ENCODE peak calls at places on chromosomes 5 and 9, in seven cellular contexts. One of them, this sample, is unnamed.

GRCh38 chr9:89375181-89375760 is 57.0 kb downstream of the SECISBP2 start:
- DNase-seq in NCI-H2171 treated with DMSO at 0.1 percent for 48 hours: no peak
- DNase-seq in fibroblast of gingiva: no peak
- DNase-seq in spleen: peak; percentile 86
- DNase-seq in sigmoid colon: no peak
- DNase-seq in mesenteric fat pad: no peak
- DNase-seq in GM20000: peak; percentile 83
- DNase-seq in this sample: peak; percentile 73

GRCh38 chr5:8060235-8061139 is 191.5 kb downstream of the MTRR start:
- DNase-seq in NCI-H2171 treated with DMSO at 0.1 percent for 48 hours: no peak
- DNase-seq in fibroblast of gingiva: no peak
- DNase-seq in spleen: peak; percentile 73
- DNase-seq in sigmoid colon: no peak
- DNase-seq in mesenteric fat pad: no peak
- DNase-seq in GM20000: no peak
- DNase-seq in this sample: no peak

GRCh38 chr9:127626752-127627493 is 14.8 kb downstream of the STXBP1 start:
- DNase-seq in NCI-H2171 treated with DMSO at 0.1 percent for 48 hours: no peak
- DNase-seq in fibroblast of gingiva: no peak
- DNase-seq in spleen: no peak
- DNase-seq in sigmoid colon: no peak
- DNase-seq in mesenteric fat pad: no peak
- DNase-seq in GM20000: no peak
- DNase-seq in this sample: no peak

GRCh38 chr9:1400983-1401382 is 350.8 kb downstream of the DMRT2 start:
- DNase-seq in NCI-H2171 treated with DMSO at 0.1 percent for 48 hours: peak; percentile 29
- DNase-seq in fibroblast of gingiva: no peak
- DNase-seq in spleen: no peak
- DNase-seq in sigmoid colon: no peak
- DNase-seq in mesenteric fat pad: no peak
- DNase-seq in GM20000: no peak
- DNase-seq in this sample: no peak

GRCh38 chr9:20205821-20206220 is 416.5 kb downstream of the MLLT3 start:
- DNase-seq in NCI-H2171 treated with DMSO at 0.1 percent for 48 hours: no peak
- DNase-seq in fibroblast of gingiva: peak; percentile 31
- DNase-seq in spleen: no peak
- DNase-seq in sigmoid colon: no peak
- DNase-seq in mesenteric fat pad: no peak
- DNase-seq in GM20000: no peak
- DNase-seq in this sample: no peak

GRCh38 chr5:8473827-8474568 is 605.0 kb downstream of the MTRR start:
- DNase-seq in NCI-H2171 treated with DMSO at 0.1 percent for 48 hours: no peak
- DNase-seq in fibroblast of gingiva: no peak
- DNase-seq in spleen: no peak
- DNase-seq in sigmoid colon: no peak
- DNase-seq in mesenteric fat pad: no peak
- DNase-seq in GM20000: no peak
- DNase-seq in this sample: no peak

GRCh38 chr5:142364251-142365145 is 39.7 kb upstream of the SPRY4 start:
- DNase-seq in NCI-H2171 treated with DMSO at 0.1 percent for 48 hours: peak; percentile 51
- DNase-seq in fibroblast of gingiva: no peak
- DNase-seq in spleen: peak; percentile 82
- DNase-seq in sigmoid colon: peak; percentile 82
- DNase-seq in mesenteric fat pad: peak; percentile 87
- DNase-seq in GM20000: no peak
- DNase-seq in this sample: no peak

GRCh38 chr9:94096819-94097577 is 12.7 kb downstream of the PTPDC1 start:
- DNase-seq in NCI-H2171 treated with DMSO at 0.1 percent for 48 hours: no peak
- DNase-seq in fibroblast of gingiva: no peak
- DNase-seq in spleen: no peak
- DNase-seq in sigmoid colon: no peak
- DNase-seq in mesenteric fat pad: no peak
- DNase-seq in GM20000: no peak
- DNase-seq in this sample: no peak

GRCh38 chr9:38024036-38024681 is 44.9 kb downstream of the SHB start:
- DNase-seq in NCI-H2171 treated with DMSO at 0.1 percent for 48 hours: peak; percentile 1
- DNase-seq in fibroblast of gingiva: peak; percentile 76
- DNase-seq in spleen: no peak
- DNase-seq in sigmoid colon: peak; percentile 92
- DNase-seq in mesenteric fat pad: no peak
- DNase-seq in GM20000: no peak
- DNase-seq in this sample: no peak

GRCh38 chr9:110027624-110028023 is 180.3 kb downstream of the C9orf152 start:
- DNase-seq in NCI-H2171 treated with DMSO at 0.1 percent for 48 hours: no peak
- DNase-seq in fibroblast of gingiva: peak; percentile 87
- DNase-seq in spleen: no peak
- DNase-seq in sigmoid colon: no peak
- DNase-seq in mesenteric fat pad: no peak
- DNase-seq in GM20000: no peak
- DNase-seq in this sample: no peak

GRCh38 chr5:79512692-79513518 is 1.0 kb downstream of the HOMER1 start:
- DNase-seq in NCI-H2171 treated with DMSO at 0.1 percent for 48 hours: peak; percentile 43
- DNase-seq in fibroblast of gingiva: no peak
- DNase-seq in spleen: no peak
- DNase-seq in sigmoid colon: no peak
- DNase-seq in mesenteric fat pad: no peak
- DNase-seq in GM20000: peak; percentile 31
- DNase-seq in this sample: no peak

GRCh38 chr5:95317687-95318086 is 32.8 kb upstream of the MCTP1 start:
- DNase-seq in NCI-H2171 treated with DMSO at 0.1 percent for 48 hours: no peak
- DNase-seq in fibroblast of gingiva: no peak
- DNase-seq in spleen: no peak
- DNase-seq in sigmoid colon: no peak
- DNase-seq in mesenteric fat pad: no peak
- DNase-seq in GM20000: no peak
- DNase-seq in this sample: no peak

GRCh38 chr9:34446468-34446891 is 11.9 kb downstream of the FAM219A start:
- DNase-seq in NCI-H2171 treated with DMSO at 0.1 percent for 48 hours: no peak
- DNase-seq in fibroblast of gingiva: no peak
- DNase-seq in spleen: no peak
- DNase-seq in sigmoid colon: no peak
- DNase-seq in mesenteric fat pad: no peak
- DNase-seq in GM20000: no peak
- DNase-seq in this sample: no peak

GRCh38 chr9:95817205-95817604 is 58.3 kb upstream of the ERCC6L2 start:
- DNase-seq in NCI-H2171 treated with DMSO at 0.1 percent for 48 hours: no peak
- DNase-seq in fibroblast of gingiva: no peak
- DNase-seq in spleen: no peak
- DNase-seq in sigmoid colon: no peak
- DNase-seq in mesenteric fat pad: no peak
- DNase-seq in GM20000: no peak
- DNase-seq in this sample: no peak

GRCh38 chr5:72587909-72588308 is 80.7 kb upstream of the ZNF366 start:
- DNase-seq in NCI-H2171 treated with DMSO at 0.1 percent for 48 hours: no peak
- DNase-seq in fibroblast of gingiva: no peak
- DNase-seq in spleen: no peak
- DNase-seq in sigmoid colon: no peak
- DNase-seq in mesenteric fat pad: no peak
- DNase-seq in GM20000: no peak
- DNase-seq in this sample: no peak

GRCh38 chr9:89888677-89889076 is 283.9 kb downstream of the GADD45G start:
- DNase-seq in NCI-H2171 treated with DMSO at 0.1 percent for 48 hours: no peak
- DNase-seq in fibroblast of gingiva: no peak
- DNase-seq in spleen: peak; percentile 17
- DNase-seq in sigmoid colon: no peak
- DNase-seq in mesenteric fat pad: no peak
- DNase-seq in GM20000: no peak
- DNase-seq in this sample: peak; percentile 14

GRCh38 chr5:72325566-72326297 is 5.6 kb downstream of the PTCD2 start:
- DNase-seq in NCI-H2171 treated with DMSO at 0.1 percent for 48 hours: no peak
- DNase-seq in fibroblast of gingiva: peak; percentile 56
- DNase-seq in spleen: no peak
- DNase-seq in sigmoid colon: no peak
- DNase-seq in mesenteric fat pad: no peak
- DNase-seq in GM20000: no peak
- DNase-seq in this sample: no peak

GRCh38 chr9:114493521-114494184 is 11.6 kb downstream of the WHRN start:
- DNase-seq in NCI-H2171 treated with DMSO at 0.1 percent for 48 hours: no peak
- DNase-seq in fibroblast of gingiva: no peak
- DNase-seq in spleen: no peak
- DNase-seq in sigmoid colon: no peak
- DNase-seq in mesenteric fat pad: no peak
- DNase-seq in GM20000: no peak
- DNase-seq in this sample: no peak

GRCh38 chr9:132578367-132578932 is 4.0 kb upstream of the BARHL1 start:
- DNase-seq in NCI-H2171 treated with DMSO at 0.1 percent for 48 hours: no peak
- DNase-seq in fibroblast of gingiva: no peak
- DNase-seq in spleen: peak; percentile 35
- DNase-seq in sigmoid colon: no peak
- DNase-seq in mesenteric fat pad: no peak
- DNase-seq in GM20000: no peak
- DNase-seq in this sample: no peak

GRCh38 chr9:132588501-132589147 is 6.2 kb downstream of the BARHL1 start:
- DNase-seq in NCI-H2171 treated with DMSO at 0.1 percent for 48 hours: no peak
- DNase-seq in fibroblast of gingiva: no peak
- DNase-seq in spleen: no peak
- DNase-seq in sigmoid colon: no peak
- DNase-seq in mesenteric fat pad: no peak
- DNase-seq in GM20000: no peak
- DNase-seq in this sample: no peak

GRCh38 chr5:108381034-108381954 is 604 bp downstream of the FBXL17 start:
- DNase-seq in NCI-H2171 treated with DMSO at 0.1 percent for 48 hours: peak; percentile 32
- DNase-seq in fibroblast of gingiva: peak; percentile 73
- DNase-seq in spleen: peak; percentile 98
- DNase-seq in sigmoid colon: peak; percentile 83
- DNase-seq in mesenteric fat pad: peak; percentile 92
- DNase-seq in GM20000: peak; percentile 84
- DNase-seq in this sample: peak; percentile 79

GRCh38 chr5:81428446-81428845 is 34.5 kb upstream of the ACOT12 start:
- DNase-seq in NCI-H2171 treated with DMSO at 0.1 percent for 48 hours: no peak
- DNase-seq in fibroblast of gingiva: peak; percentile 65
- DNase-seq in spleen: no peak
- DNase-seq in sigmoid colon: no peak
- DNase-seq in mesenteric fat pad: no peak
- DNase-seq in GM20000: no peak
- DNase-seq in this sample: no peak

GRCh38 chr9:116074658-116075057 is 78.9 kb upstream of the PAPPA start:
- DNase-seq in NCI-H2171 treated with DMSO at 0.1 percent for 48 hours: no peak
- DNase-seq in fibroblast of gingiva: no peak
- DNase-seq in spleen: no peak
- DNase-seq in sigmoid colon: no peak
- DNase-seq in mesenteric fat pad: no peak
- DNase-seq in GM20000: no peak
- DNase-seq in this sample: no peak

GRCh38 chr9:125633116-125633743 is 73.8 kb downstream of the MAPKAP1 start:
- DNase-seq in NCI-H2171 treated with DMSO at 0.1 percent for 48 hours: no peak
- DNase-seq in fibroblast of gingiva: no peak
- DNase-seq in spleen: no peak
- DNase-seq in sigmoid colon: no peak
- DNase-seq in mesenteric fat pad: no peak
- DNase-seq in GM20000: no peak
- DNase-seq in this sample: no peak

GRCh38 chr9:97807681-97808080 is 45.3 kb upstream of the FOXE1 start:
- DNase-seq in NCI-H2171 treated with DMSO at 0.1 percent for 48 hours: no peak
- DNase-seq in fibroblast of gingiva: no peak
- DNase-seq in spleen: no peak
- DNase-seq in sigmoid colon: no peak
- DNase-seq in mesenteric fat pad: no peak
- DNase-seq in GM20000: no peak
- DNase-seq in this sample: no peak

GRCh38 chr9:30235068-30235467 is 2149.4 kb upstream of the ACO1 start:
- DNase-seq in NCI-H2171 treated with DMSO at 0.1 percent for 48 hours: no peak
- DNase-seq in fibroblast of gingiva: no peak
- DNase-seq in spleen: no peak
- DNase-seq in sigmoid colon: no peak
- DNase-seq in mesenteric fat pad: no peak
- DNase-seq in GM20000: no peak
- DNase-seq in this sample: no peak

GRCh38 chr9:124873664-124874063 is 11.7 kb downstream of the ARPC5L start:
- DNase-seq in NCI-H2171 treated with DMSO at 0.1 percent for 48 hours: no peak
- DNase-seq in fibroblast of gingiva: no peak
- DNase-seq in spleen: no peak
- DNase-seq in sigmoid colon: no peak
- DNase-seq in mesenteric fat pad: no peak
- DNase-seq in GM20000: no peak
- DNase-seq in this sample: no peak

GRCh38 chr9:36161187-36161586 is 8.0 kb upstream of the CCIN start:
- DNase-seq in NCI-H2171 treated with DMSO at 0.1 percent for 48 hours: no peak
- DNase-seq in fibroblast of gingiva: no peak
- DNase-seq in spleen: peak; percentile 2
- DNase-seq in sigmoid colon: no peak
- DNase-seq in mesenteric fat pad: no peak
- DNase-seq in GM20000: no peak
- DNase-seq in this sample: no peak

GRCh38 chr9:135702002-135702721 is at the start of gene KCNT1:
- DNase-seq in NCI-H2171 treated with DMSO at 0.1 percent for 48 hours: peak; percentile 69
- DNase-seq in fibroblast of gingiva: no peak
- DNase-seq in spleen: no peak
- DNase-seq in sigmoid colon: no peak
- DNase-seq in mesenteric fat pad: no peak
- DNase-seq in GM20000: peak; percentile 95
- DNase-seq in this sample: peak; percentile 62

GRCh38 chr5:148393390-148393741 is 9.6 kb downstream of the FBXO38 start:
- DNase-seq in NCI-H2171 treated with DMSO at 0.1 percent for 48 hours: no peak
- DNase-seq in fibroblast of gingiva: no peak
- DNase-seq in spleen: no peak
- DNase-seq in sigmoid colon: no peak
- DNase-seq in mesenteric fat pad: no peak
- DNase-seq in GM20000: no peak
- DNase-seq in this sample: no peak

GRCh38 chr5:149962040-149962439 is 1.5 kb downstream of the SLC26A2 start:
- DNase-seq in NCI-H2171 treated with DMSO at 0.1 percent for 48 hours: no peak
- DNase-seq in fibroblast of gingiva: peak; percentile 52
- DNase-seq in spleen: no peak
- DNase-seq in sigmoid colon: no peak
- DNase-seq in mesenteric fat pad: no peak
- DNase-seq in GM20000: no peak
- DNase-seq in this sample: peak; percentile 22

GRCh38 chr5:41176952-41177351 is 36.4 kb downstream of the C6 start:
- DNase-seq in NCI-H2171 treated with DMSO at 0.1 percent for 48 hours: no peak
- DNase-seq in fibroblast of gingiva: peak; percentile 65
- DNase-seq in spleen: no peak
- DNase-seq in sigmoid colon: no peak
- DNase-seq in mesenteric fat pad: no peak
- DNase-seq in GM20000: no peak
- DNase-seq in this sample: no peak

This sample was measured in activated CD8-positive, alpha-beta T cell treated with anti-CD3 and anti-CD28 coated beads, Interleukin-2, amount 10 ng/mL, durations not matched to agents 7 days and 5 days.